ENCODE peak calls at places on chromosomes 1 and 21, in ten cellular contexts. One of them, this sample, is unnamed. For H3K4me1 and H3K27me3, the result is how much of the 10 kb centered on the place peaks cover.

GRCh38 chr1:230507671-230508407 is 81.7 kb upstream of the PGBD5 start:
- DNase-seq in HCT116: no peak
- DNase-seq in stomach: peak
- DNase-seq in IMR-90: no peak
- DNase-seq in CD8-positive, alpha-beta memory T cell: no peak
- DNase-seq in left lung: no peak
- DNase-seq in foreskin keratinocyte: peak
- DNase-seq in lower lobe of right lung: peak
- DNase-seq in body of pancreas: no peak
- DNase-seq in Karpas-422: no peak
- DNase-seq in this sample: no peak

GRCh38 chr21:35019631-35020032 is 29.5 kb downstream of the RUNX1 start:
- DNase-seq in HCT116: no peak
- DNase-seq in stomach: peak
- DNase-seq in IMR-90: no peak
- DNase-seq in CD8-positive, alpha-beta memory T cell: no peak
- DNase-seq in left lung: no peak
- DNase-seq in foreskin keratinocyte: no peak
- DNase-seq in lower lobe of right lung: no peak
- DNase-seq in body of pancreas: peak
- DNase-seq in Karpas-422: no peak
- DNase-seq in this sample: no peak

GRCh38 chr1:242129103-242129502 is 130.2 kb upstream of the MAP1LC3C start:
- DNase-seq in HCT116: peak
- DNase-seq in stomach: no peak
- DNase-seq in IMR-90: no peak
- DNase-seq in CD8-positive, alpha-beta memory T cell: no peak
- DNase-seq in left lung: no peak
- DNase-seq in foreskin keratinocyte: peak
- DNase-seq in lower lobe of right lung: no peak
- DNase-seq in body of pancreas: no peak
- DNase-seq in Karpas-422: peak
- DNase-seq in this sample: no peak

GRCh38 chr1:228004887-228005462 is 1.8 kb upstream of the WNT3A start:
- DNase-seq in HCT116: no peak
- DNase-seq in stomach: peak
- DNase-seq in IMR-90: no peak
- DNase-seq in CD8-positive, alpha-beta memory T cell: no peak
- DNase-seq in left lung: no peak
- DNase-seq in foreskin keratinocyte: no peak
- DNase-seq in lower lobe of right lung: no peak
- DNase-seq in body of pancreas: peak
- DNase-seq in Karpas-422: no peak
- DNase-seq in this sample: no peak

GRCh38 chr21:33682992-33683627 is 40.8 kb downstream of the ITSN1 start:
- DNase-seq in HCT116: peak
- DNase-seq in stomach: no peak
- DNase-seq in IMR-90: peak
- DNase-seq in CD8-positive, alpha-beta memory T cell: no peak
- DNase-seq in left lung: no peak
- DNase-seq in foreskin keratinocyte: peak
- DNase-seq in lower lobe of right lung: no peak
- DNase-seq in body of pancreas: no peak
- DNase-seq in Karpas-422: no peak
- DNase-seq in this sample: no peak

GRCh38 chr1:78340006-78340405 is 150.8 kb upstream of the PTGFR start:
- DNase-seq in HCT116: peak
- DNase-seq in stomach: no peak
- DNase-seq in IMR-90: peak
- DNase-seq in CD8-positive, alpha-beta memory T cell: no peak
- DNase-seq in left lung: no peak
- DNase-seq in foreskin keratinocyte: peak
- DNase-seq in lower lobe of right lung: no peak
- DNase-seq in body of pancreas: no peak
- DNase-seq in Karpas-422: no peak
- DNase-seq in this sample: no peak

GRCh38 chr1:204623365-204623893 is 62.1 kb downstream of the LRRN2 start:
- DNase-seq in HCT116: peak
- DNase-seq in stomach: no peak
- DNase-seq in IMR-90: peak
- DNase-seq in CD8-positive, alpha-beta memory T cell: no peak
- DNase-seq in left lung: no peak
- DNase-seq in foreskin keratinocyte: no peak
- DNase-seq in lower lobe of right lung: no peak
- DNase-seq in body of pancreas: no peak
- DNase-seq in Karpas-422: no peak
- DNase-seq in this sample: no peak

GRCh38 chr1:226820935-226821718 is 49.3 kb upstream of the PSEN2 start:
- DNase-seq in HCT116: no peak
- DNase-seq in stomach: peak
- DNase-seq in IMR-90: peak
- DNase-seq in CD8-positive, alpha-beta memory T cell: no peak
- DNase-seq in left lung: no peak
- DNase-seq in foreskin keratinocyte: peak
- DNase-seq in lower lobe of right lung: peak
- DNase-seq in body of pancreas: peak
- DNase-seq in Karpas-422: no peak
- DNase-seq in this sample: no peak

GRCh38 chr1:24086466-24086865 is 25.5 kb downstream of the MYOM3 start:
- DNase-seq in HCT116: no peak
- DNase-seq in stomach: no peak
- DNase-seq in IMR-90: no peak
- DNase-seq in CD8-positive, alpha-beta memory T cell: no peak
- DNase-seq in left lung: peak
- DNase-seq in foreskin keratinocyte: no peak
- DNase-seq in lower lobe of right lung: peak
- DNase-seq in body of pancreas: no peak
- DNase-seq in Karpas-422: no peak
- DNase-seq in this sample: no peak

GRCh38 chr1:8406946-8407345 is 89.0 kb downstream of the SLC45A1 start:
- DNase-seq in HCT116: no peak
- DNase-seq in stomach: no peak
- DNase-seq in IMR-90: no peak
- DNase-seq in CD8-positive, alpha-beta memory T cell: no peak
- DNase-seq in left lung: no peak
- DNase-seq in foreskin keratinocyte: no peak
- DNase-seq in lower lobe of right lung: no peak
- DNase-seq in body of pancreas: no peak
- DNase-seq in Karpas-422: no peak
- DNase-seq in this sample: no peak

GRCh38 chr1:8408151-8408839 is 90.4 kb downstream of the SLC45A1 start:
- DNase-seq in HCT116: no peak
- DNase-seq in stomach: peak
- DNase-seq in IMR-90: peak
- DNase-seq in CD8-positive, alpha-beta memory T cell: no peak
- DNase-seq in left lung: no peak
- DNase-seq in foreskin keratinocyte: no peak
- DNase-seq in lower lobe of right lung: no peak
- DNase-seq in body of pancreas: peak
- DNase-seq in Karpas-422: no peak
- DNase-seq in this sample: no peak

GRCh38 chr1:8404450-8405370 is 86.8 kb downstream of the SLC45A1 start:
- DNase-seq in HCT116: no peak
- DNase-seq in stomach: no peak
- DNase-seq in IMR-90: no peak
- DNase-seq in CD8-positive, alpha-beta memory T cell: no peak
- DNase-seq in left lung: no peak
- DNase-seq in foreskin keratinocyte: no peak
- DNase-seq in lower lobe of right lung: no peak
- DNase-seq in body of pancreas: no peak
- DNase-seq in Karpas-422: no peak
- DNase-seq in this sample: no peak

GRCh38 chr1:8407652-8408051 is 89.7 kb downstream of the SLC45A1 start:
- DNase-seq in HCT116: no peak
- DNase-seq in stomach: no peak
- DNase-seq in IMR-90: no peak
- DNase-seq in CD8-positive, alpha-beta memory T cell: no peak
- DNase-seq in left lung: no peak
- DNase-seq in foreskin keratinocyte: no peak
- DNase-seq in lower lobe of right lung: no peak
- DNase-seq in body of pancreas: no peak
- DNase-seq in Karpas-422: no peak
- DNase-seq in this sample: no peak

GRCh38 chr1:8406011-8406410 is 88.1 kb downstream of the SLC45A1 start:
- DNase-seq in HCT116: no peak
- DNase-seq in stomach: no peak
- DNase-seq in IMR-90: no peak
- DNase-seq in CD8-positive, alpha-beta memory T cell: no peak
- DNase-seq in left lung: no peak
- DNase-seq in foreskin keratinocyte: no peak
- DNase-seq in lower lobe of right lung: no peak
- DNase-seq in body of pancreas: no peak
- DNase-seq in Karpas-422: no peak
- DNase-seq in this sample: no peak
- H3K4me1 ChIP-seq in HCT116: under half
- H3K4me1 ChIP-seq in stomach: under half
- H3K4me1 ChIP-seq in IMR-90: under half
- H3K4me1 ChIP-seq in CD8-positive, alpha-beta memory T cell: under half
- H3K4me1 ChIP-seq in left lung: half or more
- H3K4me1 ChIP-seq in foreskin keratinocyte: under half
- H3K4me1 ChIP-seq in lower lobe of right lung: half or more
- H3K4me1 ChIP-seq in body of pancreas: under half
- H3K4me1 ChIP-seq in Karpas-422: under half
- H3K4me1 ChIP-seq in this sample: under half

GRCh38 chr1:202624781-202625108 is 85.5 kb downstream of the SYT2 start:
- DNase-seq in HCT116: no peak
- DNase-seq in stomach: no peak
- DNase-seq in IMR-90: peak
- DNase-seq in CD8-positive, alpha-beta memory T cell: no peak
- DNase-seq in left lung: no peak
- DNase-seq in foreskin keratinocyte: no peak
- DNase-seq in lower lobe of right lung: no peak
- DNase-seq in body of pancreas: no peak
- DNase-seq in Karpas-422: no peak
- DNase-seq in this sample: no peak
- H3K27ac ChIP-seq in HCT116: peak
- H3K27ac ChIP-seq in stomach: no peak
- H3K27ac ChIP-seq in IMR-90: no peak
- H3K27ac ChIP-seq in CD8-positive, alpha-beta memory T cell: no peak
- H3K27ac ChIP-seq in left lung: no peak
- H3K27ac ChIP-seq in foreskin keratinocyte: no peak
- H3K27ac ChIP-seq in lower lobe of right lung: no peak
- H3K27ac ChIP-seq in body of pancreas: no peak
- H3K27ac ChIP-seq in Karpas-422: no peak
- H3K27ac ChIP-seq in this sample: no peak

GRCh38 chr1:76018045-76018444 is 56.5 kb upstream of the ST6GALNAC3 start:
- DNase-seq in HCT116: no peak
- DNase-seq in stomach: no peak
- DNase-seq in IMR-90: no peak
- DNase-seq in CD8-positive, alpha-beta memory T cell: no peak
- DNase-seq in left lung: no peak
- DNase-seq in foreskin keratinocyte: no peak
- DNase-seq in lower lobe of right lung: no peak
- DNase-seq in body of pancreas: no peak
- DNase-seq in Karpas-422: no peak
- DNase-seq in this sample: no peak

GRCh38 chr1:76013209-76013581 is 61.4 kb upstream of the ST6GALNAC3 start:
- DNase-seq in HCT116: no peak
- DNase-seq in stomach: no peak
- DNase-seq in IMR-90: no peak
- DNase-seq in CD8-positive, alpha-beta memory T cell: no peak
- DNase-seq in left lung: no peak
- DNase-seq in foreskin keratinocyte: no peak
- DNase-seq in lower lobe of right lung: no peak
- DNase-seq in body of pancreas: no peak
- DNase-seq in Karpas-422: no peak
- DNase-seq in this sample: no peak

GRCh38 chr1:76015478-76016103 is 59.0 kb upstream of the ST6GALNAC3 start:
- DNase-seq in HCT116: no peak
- DNase-seq in stomach: no peak
- DNase-seq in IMR-90: no peak
- DNase-seq in CD8-positive, alpha-beta memory T cell: no peak
- DNase-seq in left lung: no peak
- DNase-seq in foreskin keratinocyte: no peak
- DNase-seq in lower lobe of right lung: no peak
- DNase-seq in body of pancreas: no peak
- DNase-seq in Karpas-422: no peak
- DNase-seq in this sample: no peak

GRCh38 chr1:76010802-76011201 is 63.7 kb upstream of the ST6GALNAC3 start:
- DNase-seq in HCT116: no peak
- DNase-seq in stomach: no peak
- DNase-seq in IMR-90: no peak
- DNase-seq in CD8-positive, alpha-beta memory T cell: no peak
- DNase-seq in left lung: no peak
- DNase-seq in foreskin keratinocyte: no peak
- DNase-seq in lower lobe of right lung: no peak
- DNase-seq in body of pancreas: no peak
- DNase-seq in Karpas-422: no peak
- DNase-seq in this sample: no peak

DNA sequence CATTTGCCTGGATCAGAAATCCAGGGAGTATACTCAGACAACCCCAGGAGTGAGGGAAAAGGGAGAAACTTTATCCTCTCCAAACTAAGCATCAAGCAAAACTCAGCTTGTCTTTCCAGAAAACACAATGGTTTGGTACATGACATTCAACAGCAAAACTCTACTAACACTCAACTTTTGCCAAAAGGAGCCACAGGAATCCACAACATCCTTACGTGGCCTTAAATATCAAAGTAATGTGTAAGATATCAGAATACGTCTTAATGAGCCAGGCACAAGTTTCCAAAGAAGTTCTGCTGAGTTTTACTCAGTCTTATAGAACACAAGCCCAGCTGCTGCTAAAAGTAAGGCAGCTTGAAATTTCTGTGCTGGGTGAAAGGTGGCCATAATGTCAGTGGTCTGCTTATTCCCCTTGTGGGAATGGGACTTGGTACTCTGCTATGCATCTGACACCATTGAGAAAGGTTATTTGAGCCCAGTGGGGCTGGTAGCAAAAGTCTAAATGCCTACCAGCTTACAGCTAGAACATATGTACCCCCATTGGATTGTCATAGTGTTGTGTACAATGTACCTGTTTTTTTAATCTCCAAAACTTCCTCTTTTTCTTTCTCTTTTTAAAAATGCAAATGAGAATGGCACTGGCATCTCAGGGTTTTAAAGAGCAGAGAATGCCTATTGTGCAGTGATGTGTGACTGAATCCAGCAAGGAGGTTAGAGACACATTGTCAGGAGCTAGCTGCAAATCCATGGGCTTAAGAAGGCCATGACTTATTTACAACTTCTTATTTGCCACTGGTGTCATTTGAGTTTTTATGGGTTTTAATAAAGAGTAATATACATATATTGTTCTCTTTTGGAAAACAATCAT is 62.0 kb upstream of the ST6GALNAC3 start:
- DNase-seq in HCT116: no peak
- DNase-seq in stomach: no peak
- DNase-seq in IMR-90: peak
- DNase-seq in CD8-positive, alpha-beta memory T cell: no peak
- DNase-seq in left lung: no peak
- DNase-seq in foreskin keratinocyte: no peak
- DNase-seq in lower lobe of right lung: no peak
- DNase-seq in body of pancreas: no peak
- DNase-seq in Karpas-422: no peak
- DNase-seq in this sample: no peak
- H3K27me3 ChIP-seq in HCT116: under half
- H3K27me3 ChIP-seq in stomach: under half
- H3K27me3 ChIP-seq in IMR-90: under half
- H3K27me3 ChIP-seq in CD8-positive, alpha-beta memory T cell: under half
- H3K27me3 ChIP-seq in left lung: under half
- H3K27me3 ChIP-seq in foreskin keratinocyte: under half
- H3K27me3 ChIP-seq in lower lobe of right lung: under half
- H3K27me3 ChIP-seq in body of pancreas: under half
- H3K27me3 ChIP-seq in Karpas-422: under half
- H3K27me3 ChIP-seq in this sample: under half

GRCh38 chr1:156152628-156153027 is 757 bp upstream of the SEMA4A start:
- DNase-seq in HCT116: no peak
- DNase-seq in stomach: no peak
- DNase-seq in IMR-90: no peak
- DNase-seq in CD8-positive, alpha-beta memory T cell: no peak
- DNase-seq in left lung: no peak
- DNase-seq in foreskin keratinocyte: no peak
- DNase-seq in lower lobe of right lung: no peak
- DNase-seq in body of pancreas: no peak
- DNase-seq in Karpas-422: no peak
- DNase-seq in this sample: no peak
- H3K4me1 ChIP-seq in HCT116: under half
- H3K4me1 ChIP-seq in stomach: under half
- H3K4me1 ChIP-seq in IMR-90: under half
- H3K4me1 ChIP-seq in CD8-positive, alpha-beta memory T cell: under half
- H3K4me1 ChIP-seq in left lung: half or more
- H3K4me1 ChIP-seq in foreskin keratinocyte: under half
- H3K4me1 ChIP-seq in lower lobe of right lung: under half
- H3K4me1 ChIP-seq in body of pancreas: under half
- H3K4me1 ChIP-seq in Karpas-422: half or more
- H3K4me1 ChIP-seq in this sample: under half